ENCODE peak calls at places on chromosomes 1 and 21, in five cellular contexts. P is head of caudate nucleus; Z is CD8-positive, alpha-beta memory T cell; X is LHCN-M2; S is body of pancreas. G is an unnamed sample.

GRCh38 chr1:207261971-207262370 is 59.5 kb upstream of the CD55 start:
- DNase-seq in P (no peak), Z (no peak), X (no peak), S (no peak), G (no peak)

GRCh38 chr1:153790282-153790995 is 15.2 kb downstream of the SLC27A3 start:
- DNase-seq in P (peak), Z (no peak), X (peak), S (peak), G (no peak)

GRCh38 chr1:92691937-92692336 is 93.0 kb downstream of the EVI5 start:
- DNase-seq in P (no peak), Z (no peak), X (no peak), S (no peak), G (no peak)

GRCh38 chr1:226987623-226988336 is 47.7 kb downstream of the COQ8A start:
- DNase-seq in P (peak), Z (no peak), X (no peak), S (no peak), G (no peak)

GRCh38 chr1:194339451-194339850 is 1153.0 kb upstream of the B3GALT2 start:
- DNase-seq in P (no peak), Z (no peak), X (no peak), S (no peak), G (no peak)

GRCh38 chr1:54798769-54799641 is 2.1 kb downstream of the TTC22 start:
- DNase-seq in P (no peak), Z (no peak), X (no peak), S (peak), G (no peak)

GRCh38 chr1:6438047-6438525 is 13.5 kb downstream of the ESPN start:
- DNase-seq in P (peak), Z (peak), X (no peak), S (peak), G (peak)

GRCh38 chr1:187696092-187696491 is 867.3 kb downstream of the PLA2G4A start:
- DNase-seq in P (no peak), Z (no peak), X (peak), S (no peak), G (no peak)

GRCh38 chr21:37153935-37154350 is 80.9 kb downstream of the TTC3 start:
- DNase-seq in P (no peak), Z (no peak), X (peak), S (peak), G (no peak)

GRCh38 chr21:45467221-45467779 is 62.3 kb downstream of the COL18A1 start:
- DNase-seq in P (no peak), Z (no peak), X (peak), S (no peak), G (no peak)

GRCh38 chr1:108785880-108786279 is 39.4 kb downstream of the STXBP3 start:
- DNase-seq in P (no peak), Z (no peak), X (no peak), S (no peak), G (no peak)

GRCh38 chr1:213820362-213821149 is 167.2 kb upstream of the PROX1 start:
- DNase-seq in P (no peak), Z (no peak), X (no peak), S (peak), G (no peak)

GRCh38 chr21:14901482-14901958 is 163.3 kb downstream of the NRIP1 start:
- DNase-seq in P (no peak), Z (no peak), X (peak), S (no peak), G (no peak)

GRCh38 chr1:62398377-62398776 is 38.5 kb upstream of the USP1 start:
- DNase-seq in P (no peak), Z (no peak), X (peak), S (no peak), G (no peak)

GRCh38 chr21:46130721-46131720 is 24.4 kb downstream of the FTCD start:
- DNase-seq in P (no peak), Z (no peak), X (no peak), S (no peak), G (no peak)

GRCh38 chr1:56788588-56788987 is 30.6 kb downstream of the FYB2 start:
- DNase-seq in P (no peak), Z (no peak), X (no peak), S (peak), G (no peak)

GRCh38 chr1:193338194-193338593 is 151.8 kb upstream of the B3GALT2 start:
- DNase-seq in P (no peak), Z (no peak), X (peak), S (no peak), G (no peak)

GRCh38 chr1:21537932-21538630 is 28.9 kb downstream of the ALPL start:
- DNase-seq in P (no peak), Z (no peak), X (no peak), S (peak), G (no peak)

GRCh38 chr1:203512830-203513578 is 19.1 kb downstream of the OPTC start:
- DNase-seq in P (peak), Z (no peak), X (peak), S (peak), G (no peak)

GRCh38 chr1:33724348-33724747 is 139.5 kb upstream of the HMGB4 start:
- DNase-seq in P (no peak), Z (no peak), X (no peak), S (no peak), G (no peak)

GRCh38 chr1:220287129-220287528 is 14.9 kb upstream of the RAB3GAP2 start:
- DNase-seq in P (no peak), Z (no peak), X (no peak), S (no peak), G (no peak)

GRCh38 chr1:193558491-193559028 is 372.1 kb upstream of the B3GALT2 start:
- DNase-seq in P (no peak), Z (no peak), X (peak), S (peak), G (peak)

GRCh38 chr1:172254521-172255222 is 165.8 kb upstream of the C1orf105 start:
- DNase-seq in P (no peak), Z (no peak), X (peak), S (no peak), G (no peak)

GRCh38 chr1:204673909-204674701 is 11.4 kb downstream of the LRRN2 start:
- DNase-seq in P (no peak), Z (no peak), X (no peak), S (no peak), G (no peak)

GRCh38 chr1:42420911-42421585 is 34.8 kb downstream of the ZMYND12 start:
- DNase-seq in P (peak), Z (no peak), X (peak), S (peak), G (no peak)

GRCh38 chr1:64516301-64516700 is 46.4 kb downstream of the CACHD1 start:
- DNase-seq in P (no peak), Z (no peak), X (no peak), S (no peak), G (no peak)

GRCh38 chr1:222126052-222126451 is 384.2 kb upstream of the DUSP10 start:
- DNase-seq in P (no peak), Z (no peak), X (no peak), S (no peak), G (no peak)

GRCh38 chr21:45991606-45992301 is 10.2 kb downstream of the COL6A1 start:
- DNase-seq in P (no peak), Z (no peak), X (no peak), S (no peak), G (no peak)

GRCh38 chr1:208851376-208851775 is 607.2 kb upstream of the PLXNA2 start:
- DNase-seq in P (no peak), Z (no peak), X (peak), S (no peak), G (no peak)

GRCh38 chr21:36359185-36359584 is 26.0 kb upstream of the CHAF1B start:
- DNase-seq in P (no peak), Z (no peak), X (no peak), S (no peak), G (no peak)

GRCh38 chr1:94883688-94884087 is 43.2 kb downstream of the CNN3 start:
- DNase-seq in P (no peak), Z (peak), X (no peak), S (no peak), G (peak)

GRCh38 chr1:119784127-119784781 is 15.5 kb upstream of the HMGCS2 start:
- DNase-seq in P (no peak), Z (no peak), X (peak), S (peak), G (no peak)

GRCh38 chr1:12276225-12276624 is 46.4 kb downstream of the VPS13D start:
- DNase-seq in P (no peak), Z (no peak), X (no peak), S (peak), G (peak)

G was measured in CD4-positive, alpha-beta memory T cell.